ENCODE peak calls at places on chromosomes 11 and 22, in eight cellular contexts. B is brain microvascular endothelial cell; A is uterus; O is WERI-Rb-1; U is lower lobe of right lung; M is CD4-positive, CD25-positive, alpha-beta regulatory T cell; J is GM23338; R is CD8-positive, alpha-beta memory T cell. Y is an unnamed sample. For H3K36me3, the result is how much of the 10 kb centered on the place peaks cover.

GRCh38 chr22:33835196-33835788 is 85.0 kb downstream of the LARGE1 start:
- DNase-seq in B (no peak), A (no peak), O (peak), U (no peak), M (no peak), J (peak), R (no peak), Y (no peak)

GRCh38 chr11:1381793-1382425 is 7.8 kb upstream of the BRSK2 start:
- DNase-seq in B (no peak), A (no peak), O (no peak), U (peak), M (no peak), J (no peak), R (peak), Y (no peak)

GRCh38 chr11:106950067-106950491 is 68.2 kb downstream of the GUCY1A2 start:
- DNase-seq in B (no peak), A (no peak), O (no peak), U (no peak), M (no peak), J (no peak), R (no peak), Y (no peak)

GRCh38 chr11:64203421-64204079 is 3.0 kb upstream of the FERMT3 start:
- DNase-seq in B (no peak), A (no peak), O (no peak), U (no peak), M (no peak), J (no peak), R (no peak), Y (no peak)

GRCh38 chr11:86671386-86672006 is 920 bp downstream of the ME3 start:
- DNase-seq in B (no peak), A (peak), O (peak), U (peak), M (peak), J (peak), R (no peak), Y (peak)

GRCh38 chr11:25943777-25944661 is 387.9 kb upstream of the ANO3 start:
- DNase-seq in B (no peak), A (no peak), O (no peak), U (no peak), M (no peak), J (no peak), R (no peak), Y (no peak)

GRCh38 chr11:12182650-12183511 is 72.5 kb downstream of the MICAL2 start:
- DNase-seq in B (peak), A (peak), O (no peak), U (no peak), M (no peak), J (no peak), R (no peak), Y (peak)

GRCh38 chr11:122872046-122872445 is 10.5 kb upstream of the JHY start:
- DNase-seq in B (no peak), A (no peak), O (no peak), U (no peak), M (no peak), J (peak), R (no peak), Y (peak)

GRCh38 chr11:44943118-44943517 is 7.6 kb downstream of the TP53I11 start:
- DNase-seq in B (no peak), A (no peak), O (no peak), U (peak), M (no peak), J (no peak), R (no peak), Y (no peak)
- H3K4me3 ChIP-seq in B (no peak), A (no peak), O (no peak), U (no peak), M (no peak), J (no peak), R (no peak), Y (no peak)

DNA sequence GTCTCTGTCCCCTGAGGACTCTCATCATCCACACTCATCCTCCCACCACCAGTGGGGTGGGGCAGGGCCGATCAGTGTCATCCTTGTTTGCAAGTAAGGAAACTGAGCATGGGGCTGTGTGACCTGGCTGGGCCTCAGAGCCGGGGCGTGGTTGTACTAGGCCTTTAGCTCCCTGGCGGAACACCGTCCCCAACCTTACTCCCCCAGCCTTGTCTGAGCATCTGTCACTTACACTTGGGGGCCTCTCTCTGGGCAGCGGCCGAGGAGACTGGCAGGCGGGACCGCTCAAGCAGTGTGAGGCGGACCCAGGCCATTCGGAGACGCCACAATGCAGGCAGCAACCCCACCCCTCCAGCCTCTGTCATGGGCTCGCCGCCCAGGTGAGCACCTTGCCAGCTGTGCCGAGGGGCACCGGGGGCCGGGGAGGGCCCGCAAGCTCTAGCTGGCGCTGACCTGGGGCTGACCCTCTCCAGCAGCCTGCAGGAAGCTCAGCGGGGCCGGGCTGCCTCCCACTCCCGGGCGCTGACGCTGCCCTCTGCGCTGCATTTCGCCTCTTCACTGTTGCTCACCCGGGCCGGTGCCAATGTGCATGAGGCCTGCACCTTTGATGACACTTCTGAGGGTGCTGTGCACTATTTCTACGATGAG is 3.8 kb downstream of the PCNX3 start:
- DNase-seq in B (no peak), A (no peak), O (no peak), U (no peak), M (no peak), J (no peak), R (no peak), Y (no peak)
- H3K36me3 ChIP-seq in B (half or more), A (under half), O (half or more), U (half or more), M (half or more), J (under half), R (under half), Y (under half)

DNA sequence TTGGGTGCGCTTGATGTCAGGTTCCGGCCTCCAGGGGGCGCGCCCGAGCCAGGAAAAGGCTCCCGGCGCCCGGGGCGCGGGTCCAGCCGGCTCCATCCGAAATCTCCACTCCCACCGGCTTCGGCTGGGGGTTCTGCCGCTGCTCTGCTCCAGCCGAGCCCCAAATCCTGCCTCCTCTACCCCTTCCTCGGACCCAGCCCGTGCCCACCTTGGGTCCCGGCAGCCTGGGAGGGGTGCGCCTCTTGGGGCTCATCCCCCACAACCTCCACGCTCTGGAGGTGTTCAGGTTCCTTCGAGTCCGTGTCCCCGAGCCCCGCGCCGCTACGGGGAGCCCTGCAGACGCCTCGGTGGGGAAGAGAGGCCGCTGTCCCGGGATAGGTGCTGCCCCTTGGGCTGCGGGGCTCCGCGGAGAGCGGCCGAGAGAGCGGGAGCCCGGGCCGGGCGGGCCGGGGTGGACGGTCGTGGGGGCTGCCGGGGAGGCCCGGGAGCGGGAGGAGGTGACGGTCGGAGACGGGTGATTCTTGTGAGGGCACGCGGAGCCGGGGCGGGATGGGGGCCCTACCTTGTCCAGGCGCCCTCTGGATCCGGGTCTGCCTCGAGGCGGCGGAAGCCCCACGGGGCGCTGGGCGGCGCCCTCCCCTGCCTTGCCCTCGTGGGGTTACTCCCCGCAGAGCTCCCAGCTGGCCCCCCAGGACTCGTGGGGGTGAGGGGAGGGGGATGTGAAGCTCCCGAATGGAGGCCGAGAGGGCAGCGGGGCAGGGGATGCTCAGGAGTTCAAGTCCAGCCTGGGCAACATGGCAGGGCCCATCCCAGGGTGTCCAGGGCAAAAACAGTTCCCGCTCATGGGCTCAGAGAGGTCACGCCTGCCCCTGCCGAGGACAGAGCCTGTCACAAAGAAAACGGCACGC is 13.2 kb upstream of the CYB5R3 start:
- DNase-seq in B (peak), A (peak), O (peak), U (peak), M (peak), J (peak), R (peak), Y (peak)
- H3K4me3 ChIP-seq in B (peak), A (peak), O (peak), U (peak), M (no peak), J (peak), R (peak), Y (no peak)

DNA sequence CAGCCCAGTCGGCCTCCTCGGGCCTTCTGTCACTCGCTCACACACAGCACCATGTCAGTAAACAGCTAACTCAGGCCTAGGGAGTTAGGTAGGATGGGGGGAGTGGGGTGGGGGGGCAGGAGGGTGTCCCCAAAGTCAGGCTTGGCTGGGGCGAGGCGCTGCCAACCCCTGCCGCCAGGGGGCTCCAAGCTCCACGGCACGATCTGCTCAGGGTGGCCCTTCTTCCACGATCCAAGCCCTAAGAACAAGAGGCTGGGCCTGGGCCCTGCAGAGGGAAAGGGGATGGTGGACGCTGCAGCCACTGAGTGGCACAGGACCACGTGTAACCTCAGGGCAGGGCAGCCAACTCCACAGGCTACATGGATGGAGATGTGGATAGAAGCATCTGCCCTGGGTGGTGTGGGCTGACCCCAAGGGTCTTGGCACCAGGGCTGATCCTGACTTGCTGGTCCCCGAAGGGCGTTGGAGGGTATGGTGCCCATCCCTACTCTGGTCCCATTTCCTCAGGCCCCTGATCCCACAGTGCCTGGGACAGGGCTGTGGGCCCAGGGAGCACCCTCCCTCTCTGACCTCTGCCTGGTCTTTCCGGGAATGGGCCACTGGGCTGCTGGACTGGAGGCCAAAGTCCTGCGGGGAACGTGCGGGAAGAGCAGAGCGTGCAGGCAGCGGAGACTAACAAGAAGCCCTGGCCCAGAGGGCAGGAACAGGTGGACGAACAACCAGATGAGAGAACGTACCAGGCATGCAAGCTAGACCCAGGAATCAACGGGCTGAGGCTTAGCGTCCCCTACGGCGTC is 29.1 kb upstream of the TXNRD2 start:
- DNase-seq in B (peak), A (peak), O (peak), U (peak), M (peak), J (peak), R (peak), Y (peak)
- H3K36me3 ChIP-seq in B (under half), A (under half), O (half or more), U (half or more), M (under half), J (under half), R (under half), Y (under half)

GRCh38 chr11:66314561-66315497 is 2.0 kb downstream of the CD248 start:
- DNase-seq in B (no peak), A (no peak), O (no peak), U (no peak), M (no peak), J (no peak), R (no peak), Y (no peak)
- H3K4me3 ChIP-seq in B (peak), A (peak), O (no peak), U (peak), M (no peak), J (no peak), R (no peak), Y (no peak)

GRCh38 chr22:28780296-28780695 is 7.8 kb downstream of the CCDC117 start:
- DNase-seq in B (no peak), A (no peak), O (no peak), U (no peak), M (no peak), J (no peak), R (no peak), Y (no peak)
- H3K36me3 ChIP-seq in B (under half), A (under half), O (half or more), U (half or more), M (half or more), J (under half), R (under half), Y (under half)

GRCh38 chr11:127002669-127003259 is 2.2 kb upstream of the KIRREL3 start:
- DNase-seq in B (no peak), A (no peak), O (no peak), U (no peak), M (no peak), J (no peak), R (no peak), Y (no peak)
- H3K4me3 ChIP-seq in B (peak), A (no peak), O (peak), U (no peak), M (no peak), J (peak), R (no peak), Y (no peak)

DNA sequence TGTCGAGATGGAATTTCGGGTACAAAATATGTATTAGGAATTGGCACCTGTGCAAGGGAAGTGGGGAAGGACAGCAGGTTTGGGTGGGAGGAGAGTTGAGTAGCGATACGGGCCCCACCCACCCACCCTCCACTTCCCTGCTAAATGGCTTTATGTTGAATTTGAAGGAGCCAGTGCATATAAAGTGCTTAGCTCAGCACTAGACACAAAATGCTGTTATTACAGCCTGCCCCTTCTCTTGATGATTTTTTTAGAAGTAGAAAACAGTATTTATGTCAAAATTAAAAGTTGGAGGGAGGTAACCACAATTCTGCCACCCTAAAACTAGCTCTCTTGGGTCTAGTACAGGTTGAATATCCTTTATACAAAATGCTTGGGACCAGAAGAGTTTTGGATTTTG is 59.3 kb upstream of the SUSD2 start:
- DNase-seq in B (no peak), A (no peak), O (no peak), U (no peak), M (no peak), J (no peak), R (no peak), Y (no peak)
- H3K36me3 ChIP-seq in B (under half), A (under half), O (half or more), U (half or more), M (half or more), J (under half), R (under half), Y (under half)

Y was measured in Caco-2.